ENCODE peak calls at places on chromosomes 4 and X, in five cellular contexts. R is GM23248, B is IMR-90, K is neural progenitor cell, G is SK-N-SH. V is an unnamed sample.

GRCh38 chr4:67288964-67289363 is 256.3 kb downstream of the CENPC start:
- DNase-seq in K (peak), G (peak), B (no peak), R (no peak), V (peak)

GRCh38 chr4:5722328-5722727 is 11.3 kb downstream of the EVC start:
- DNase-seq in K (no peak), B (peak), R (peak), G (no peak), V (peak)

GRCh38 chr4:47816748-47817147 is 21.1 kb downstream of the CORIN start:
- DNase-seq in R (no peak), B (no peak), K (no peak), G (no peak), V (no peak)

GRCh38 chr4:3220586-3221494 is 28.1 kb upstream of the MSANTD1 start:
- DNase-seq in G (no peak), R (no peak), K (no peak), B (no peak), V (no peak)

GRCh38 chrX:46444011-46444410 is 101.2 kb downstream of the ZNF674 start:
- DNase-seq in G (no peak), R (peak), K (no peak), B (peak), V (peak)

GRCh38 chrX:73131877-73132276 is 52.6 kb upstream of the PABPC1L2A start:
- DNase-seq in G (no peak), R (no peak), K (no peak), B (no peak), V (no peak)

GRCh38 chr4:57249083-57249482 is 138.9 kb upstream of the IGFBP7 start:
- DNase-seq in B (peak), G (no peak), R (peak), K (no peak), V (no peak)

GRCh38 chr4:15653864-15654391 is 1.2 kb downstream of the FBXL5 start:
- DNase-seq in B (peak), K (peak), G (peak), R (peak), V (peak)

GRCh38 chr4:153684182-153685073 is at the start of gene TLR2:
- DNase-seq in B (no peak), G (peak), K (peak), R (peak), V (peak)

GRCh38 chr4:157791236-157791635 is 381.6 kb downstream of the GASK1B start:
- DNase-seq in K (no peak), R (no peak), G (no peak), B (no peak), V (no peak)

GRCh38 chr4:8913121-8913857 is 41.6 kb upstream of the HMX1 start:
- DNase-seq in K (no peak), B (no peak), G (peak), R (peak), V (peak)

GRCh38 chr4:83535520-83535944 is 376 bp upstream of the GPAT3 start:
- DNase-seq in K (peak), B (peak), G (no peak), R (peak), V (peak)

GRCh38 chr4:152102184-152103000 is 341.6 kb upstream of the GATB start:
- DNase-seq in G (no peak), R (peak), B (peak), K (no peak), V (no peak)

GRCh38 chr4:16259531-16260246 is 33.4 kb upstream of the TAPT1 start:
- DNase-seq in B (peak), K (no peak), R (peak), G (no peak), V (no peak)

GRCh38 chr4:8342651-8343050 is 73.1 kb downstream of the HTRA3 start:
- DNase-seq in G (peak), B (no peak), K (peak), R (no peak), V (no peak)

GRCh38 chr4:71867598-71867997 is 83.7 kb upstream of the GC start:
- DNase-seq in R (no peak), B (peak), G (no peak), K (no peak), V (no peak)

GRCh38 chrX:2183193-2183725 is 317.5 kb downstream of the DHRSX start:
- DNase-seq in G (no peak), B (no peak), K (peak), R (no peak), V (no peak)

GRCh38 chrX:68196939-68197791 is 236.1 kb downstream of the OPHN1 start:
- DNase-seq in B (peak), R (peak), G (peak), K (peak), V (peak)

GRCh38 chr4:105474110-105474518 is 252 bp upstream of the PPA2 start:
- DNase-seq in G (no peak), K (no peak), R (peak), B (peak), V (peak)

GRCh38 chrX:72110051-72110926 is 21.4 kb downstream of the RTL5 start:
- DNase-seq in R (no peak), G (no peak), B (no peak), K (no peak), V (no peak)

GRCh38 chr4:92455329-92455839 is 151.6 kb downstream of the GRID2 start:
- DNase-seq in G (no peak), B (no peak), R (no peak), K (no peak), V (no peak)

GRCh38 chr4:87363552-87363951 is 27.4 kb downstream of the HSD17B11 start:
- DNase-seq in K (no peak), R (no peak), B (no peak), G (no peak), V (no peak)

GRCh38 chr4:185529413-185529812 is 5.9 kb downstream of the PDLIM3 start:
- DNase-seq in B (no peak), G (no peak), R (no peak), K (no peak), V (no peak)

GRCh38 chr4:184937745-184938144 is 80.5 kb upstream of the HELT start:
- DNase-seq in K (peak), G (peak), B (no peak), R (no peak), V (peak)

GRCh38 chr4:157804986-157805385 is 367.8 kb downstream of the GASK1B start:
- DNase-seq in K (peak), R (peak), B (no peak), G (no peak), V (peak)

GRCh38 chr4:168999836-169000235 is 10.2 kb downstream of the CBR4 start:
- DNase-seq in K (no peak), B (no peak), R (no peak), G (no peak), V (no peak)

GRCh38 chr4:140163029-140163810 is 9.2 kb upstream of the MAML3 start:
- DNase-seq in G (no peak), R (peak), K (peak), B (peak), V (no peak)

GRCh38 chr4:13970349-13970748 is 342.8 kb upstream of the BOD1L1 start:
- DNase-seq in K (no peak), R (no peak), B (peak), G (no peak), V (no peak)

GRCh38 chr4:147596976-147597375 is 20.2 kb upstream of the TMEM184C start:
- DNase-seq in B (peak), R (peak), K (no peak), G (no peak), V (no peak)

GRCh38 chr4:98851806-98852205 is 77.1 kb downstream of the EIF4E start:
- DNase-seq in K (no peak), R (peak), G (no peak), B (peak), V (no peak)

GRCh38 chr4:915595-915994 is 16.5 kb downstream of the GAK start:
- DNase-seq in R (peak), K (no peak), B (peak), G (no peak), V (no peak)

GRCh38 chrX:74536142-74537010 is 78.0 kb downstream of the RLIM start:
- DNase-seq in G (peak), K (peak), R (peak), B (peak), V (peak)

GRCh38 chrX:84363674-84364073 is 138.6 kb downstream of the HDX start:
- DNase-seq in R (peak), G (no peak), B (no peak), K (no peak), V (no peak)

GRCh38 chrX:153633607-153634180 is 13.3 kb upstream of the DUSP9 start:
- DNase-seq in B (no peak), K (no peak), G (no peak), R (no peak), V (no peak)

GRCh38 chr4:157172011-157172410 is 48.5 kb upstream of the GRIA2 start:
- DNase-seq in B (peak), K (no peak), R (peak), G (no peak), V (no peak)

GRCh38 chrX:124862304-124862703 is 457.4 kb upstream of the TEX13C start:
- DNase-seq in R (no peak), G (no peak), K (no peak), B (no peak), V (no peak)

GRCh38 chr4:94431388-94431787 is 20.4 kb upstream of the PDLIM5 start:
- DNase-seq in B (no peak), G (no peak), K (no peak), R (no peak), V (no peak)
- H3K27ac ChIP-seq in B (no peak), G (no peak), K (no peak), R (no peak), V (no peak)

DNA sequence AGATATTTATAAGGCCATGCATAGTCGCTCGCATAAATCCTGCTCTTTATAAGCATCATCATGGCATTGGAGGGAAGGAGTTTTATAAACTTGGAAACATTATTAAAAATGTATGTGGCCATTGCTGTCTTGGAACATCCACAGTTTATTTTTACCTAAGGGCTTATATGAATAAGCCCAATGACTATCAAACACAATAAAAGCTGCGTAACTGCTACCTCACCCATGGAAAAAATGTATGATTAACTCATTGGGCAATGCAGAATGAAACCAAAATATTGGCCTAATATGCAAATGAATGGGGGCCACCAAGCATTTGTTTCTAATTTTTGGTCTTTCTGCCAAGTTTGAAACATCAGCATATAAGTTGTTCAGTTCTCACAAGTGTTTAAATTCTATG is 19.1 kb downstream of the GEMIN8 start:
- DNase-seq in K (no peak), B (no peak), G (no peak), R (peak), V (no peak)
- H2AFZ ChIP-seq in K (no peak), B (no peak), G (no peak), R (no peak), V (no peak)

DNA sequence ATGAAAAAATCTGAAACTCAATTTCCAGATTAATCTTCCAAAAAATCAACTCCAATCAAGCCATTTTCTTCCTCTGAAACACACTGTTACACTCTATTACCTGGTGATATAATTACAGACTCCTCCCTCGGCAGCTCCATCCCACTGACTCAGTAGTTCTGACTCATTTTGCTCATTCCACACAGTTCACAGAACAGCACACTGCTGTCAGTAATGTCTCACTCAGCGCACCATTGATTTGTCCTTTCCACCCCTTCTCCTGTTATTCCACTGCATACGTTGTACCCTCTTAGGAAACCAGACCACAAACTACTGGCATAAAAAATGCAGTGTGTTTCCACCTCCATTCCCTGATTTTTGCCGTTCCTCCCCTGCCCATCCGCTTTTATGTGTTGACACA is 212.7 kb downstream of the SLIT2 start:
- DNase-seq in B (peak), G (no peak), K (no peak), R (peak), V (peak)
- H3K4me2 ChIP-seq in B (no peak), G (peak), K (no peak), R (peak), V (no peak)

DNA sequence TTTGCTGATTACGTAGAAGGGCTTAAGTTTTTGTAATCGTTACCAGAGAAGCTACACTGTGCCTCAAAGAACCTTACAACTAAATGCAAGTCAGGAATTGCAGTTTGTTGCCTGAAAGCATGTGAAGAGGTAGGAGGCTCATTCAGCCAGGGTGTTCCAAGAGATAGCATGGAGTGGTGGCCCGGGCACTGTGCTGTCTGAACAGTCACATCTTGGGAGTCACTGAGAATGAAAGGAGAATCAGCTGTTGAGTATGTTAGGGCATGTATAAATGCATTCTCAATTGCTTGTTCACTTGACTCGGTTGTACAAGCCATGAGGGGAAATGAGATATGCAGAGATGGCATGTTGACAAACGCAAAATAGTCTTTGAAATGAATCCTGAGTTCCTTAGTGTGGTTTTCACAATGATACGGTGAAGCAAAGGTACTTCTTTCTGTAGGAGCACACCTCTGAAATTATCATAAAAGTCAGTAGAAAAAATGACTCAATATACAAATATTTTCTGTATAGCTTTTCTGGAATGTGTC is 161.0 kb downstream of the DCTD start:
- DNase-seq in G (no peak), K (no peak), B (no peak), R (no peak), V (no peak)
- H3K27ac ChIP-seq in G (no peak), K (no peak), B (no peak), R (no peak), V (no peak)

GRCh38 chr4:128528177-128528576 is 240.6 kb upstream of the PGRMC2 start:
- DNase-seq in K (no peak), R (peak), G (no peak), B (no peak), V (no peak)
- H2AFZ ChIP-seq in K (no peak), R (no peak), G (peak), B (no peak), V (no peak)

GRCh38 chrX:43560247-43560946 is 95.7 kb upstream of the MAOA start:
- DNase-seq in G (no peak), R (no peak), B (no peak), K (no peak), V (no peak)

GRCh38 chrX:43562372-43562771 is 93.7 kb upstream of the MAOA start:
- DNase-seq in R (no peak), G (no peak), K (no peak), B (no peak), V (no peak)

GRCh38 chrX:43564953-43565352 is 91.1 kb upstream of the MAOA start:
- DNase-seq in B (no peak), R (no peak), G (no peak), K (no peak), V (no peak)

DNA sequence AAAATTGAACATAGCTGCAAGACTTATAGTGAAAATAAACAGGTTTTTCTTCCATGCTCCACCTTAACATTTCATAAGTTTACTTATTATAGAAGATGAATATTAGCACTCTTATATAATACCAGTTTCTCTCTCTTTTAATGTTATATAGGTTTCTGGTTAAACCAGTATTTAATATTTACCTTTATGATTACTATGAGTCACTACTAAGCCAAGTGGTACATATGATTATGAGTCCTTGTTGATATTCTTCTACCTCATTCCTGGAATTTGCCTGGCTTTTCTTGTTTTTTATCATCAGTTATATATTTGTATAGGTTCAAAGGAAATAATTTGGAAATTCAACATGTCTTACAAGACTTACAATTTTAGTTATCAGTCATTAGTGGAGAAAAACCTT is 89.9 kb upstream of the MAOA start:
- DNase-seq in K (no peak), B (no peak), R (no peak), G (no peak), V (no peak)
- H3K4me2 ChIP-seq in K (no peak), B (no peak), R (no peak), G (no peak), V (no peak)

V was measured in hepatocyte.